ENCODE peak calls at places on chromosomes 5 and 9, in seven cellular contexts. One of them, this sample, is unnamed.
A peak's percentile ranks its signal among the peaks of the same experiment; 100 is the strongest.

GRCh38 chr5:56671571-56671970 is 143.8 kb upstream of the MAP3K1 start:
- DNase-seq in left lung: no peak
- DNase-seq in hepatocyte: no peak
- DNase-seq in IMR-90: no peak
- DNase-seq in PC-3: peak; percentile 31
- DNase-seq in pancreas: no peak
- DNase-seq in neural progenitor cell: no peak
- DNase-seq in this sample: no peak

GRCh38 chr5:65100846-65101678 is 332.3 kb downstream of the CWC27 start:
- DNase-seq in left lung: no peak
- DNase-seq in hepatocyte: peak; percentile 80
- DNase-seq in IMR-90: peak; percentile 86
- DNase-seq in PC-3: peak; percentile 61
- DNase-seq in pancreas: peak; percentile 59
- DNase-seq in neural progenitor cell: peak; percentile 72
- DNase-seq in this sample: peak; percentile 61

GRCh38 chr9:26863074-26863473 is 29.5 kb downstream of the CAAP1 start:
- DNase-seq in left lung: no peak
- DNase-seq in hepatocyte: peak; percentile 22
- DNase-seq in IMR-90: peak; percentile 2
- DNase-seq in PC-3: peak; percentile 14
- DNase-seq in pancreas: no peak
- DNase-seq in neural progenitor cell: peak; percentile 7
- DNase-seq in this sample: no peak

GRCh38 chr5:72314571-72315172 is 5.4 kb downstream of the MRPS27 start:
- DNase-seq in left lung: no peak
- DNase-seq in hepatocyte: peak; percentile 36
- DNase-seq in IMR-90: peak; percentile 82
- DNase-seq in PC-3: peak; percentile 60
- DNase-seq in pancreas: peak; percentile 37
- DNase-seq in neural progenitor cell: no peak
- DNase-seq in this sample: peak; percentile 62

GRCh38 chr5:34923694-34924461 is 5.5 kb upstream of the DNAJC21 start:
- DNase-seq in left lung: no peak
- DNase-seq in hepatocyte: peak; percentile 63
- DNase-seq in IMR-90: peak; percentile 94
- DNase-seq in PC-3: peak; percentile 97
- DNase-seq in pancreas: no peak
- DNase-seq in neural progenitor cell: no peak
- DNase-seq in this sample: no peak

GRCh38 chr5:67672633-67673032 is 476.0 kb upstream of the CD180 start:
- DNase-seq in left lung: no peak
- DNase-seq in hepatocyte: no peak
- DNase-seq in IMR-90: no peak
- DNase-seq in PC-3: no peak
- DNase-seq in pancreas: no peak
- DNase-seq in neural progenitor cell: no peak
- DNase-seq in this sample: no peak

GRCh38 chr5:56839062-56839461 is 23.7 kb downstream of the MAP3K1 start:
- DNase-seq in left lung: no peak
- DNase-seq in hepatocyte: no peak
- DNase-seq in IMR-90: no peak
- DNase-seq in PC-3: no peak
- DNase-seq in pancreas: no peak
- DNase-seq in neural progenitor cell: no peak
- DNase-seq in this sample: no peak

GRCh38 chr9:126623667-126624452 is 10.1 kb downstream of the LMX1B start:
- DNase-seq in left lung: peak; percentile 54
- DNase-seq in hepatocyte: no peak
- DNase-seq in IMR-90: no peak
- DNase-seq in PC-3: no peak
- DNase-seq in pancreas: no peak
- DNase-seq in neural progenitor cell: peak; percentile 74
- DNase-seq in this sample: no peak

GRCh38 chr5:131622633-131623032 is 12.4 kb downstream of the RAPGEF6 start:
- DNase-seq in left lung: no peak
- DNase-seq in hepatocyte: no peak
- DNase-seq in IMR-90: peak; percentile 79
- DNase-seq in PC-3: peak; percentile 49
- DNase-seq in pancreas: no peak
- DNase-seq in neural progenitor cell: no peak
- DNase-seq in this sample: no peak

GRCh38 chr5:64612349-64612961 is 77.8 kb upstream of the SHISAL2B start:
- DNase-seq in left lung: no peak
- DNase-seq in hepatocyte: peak; percentile 75
- DNase-seq in IMR-90: peak; percentile 64
- DNase-seq in PC-3: peak; percentile 82
- DNase-seq in pancreas: no peak
- DNase-seq in neural progenitor cell: peak; percentile 82
- DNase-seq in this sample: peak; percentile 32

GRCh38 chr9:2060425-2060824 is 45.3 kb downstream of the SMARCA2 start:
- DNase-seq in left lung: no peak
- DNase-seq in hepatocyte: no peak
- DNase-seq in IMR-90: peak; percentile 24
- DNase-seq in PC-3: no peak
- DNase-seq in pancreas: no peak
- DNase-seq in neural progenitor cell: no peak
- DNase-seq in this sample: peak; percentile 38

GRCh38 chr9:15271403-15271802 is 35.6 kb downstream of the TTC39B start:
- DNase-seq in left lung: no peak
- DNase-seq in hepatocyte: no peak
- DNase-seq in IMR-90: no peak
- DNase-seq in PC-3: no peak
- DNase-seq in pancreas: no peak
- DNase-seq in neural progenitor cell: no peak
- DNase-seq in this sample: no peak

GRCh38 chr9:125442471-125442870 is 180.8 kb downstream of the GAPVD1 start:
- DNase-seq in left lung: no peak
- DNase-seq in hepatocyte: no peak
- DNase-seq in IMR-90: no peak
- DNase-seq in PC-3: no peak
- DNase-seq in pancreas: no peak
- DNase-seq in neural progenitor cell: no peak
- DNase-seq in this sample: no peak

GRCh38 chr5:60338846-60339245 is 361.1 kb downstream of the DEPDC1B start:
- DNase-seq in left lung: no peak
- DNase-seq in hepatocyte: no peak
- DNase-seq in IMR-90: no peak
- DNase-seq in PC-3: no peak
- DNase-seq in pancreas: no peak
- DNase-seq in neural progenitor cell: no peak
- DNase-seq in this sample: no peak

GRCh38 chr9:5719546-5719945 is 90.6 kb downstream of the RIC1 start:
- DNase-seq in left lung: no peak
- DNase-seq in hepatocyte: no peak
- DNase-seq in IMR-90: peak; percentile 18
- DNase-seq in PC-3: peak; percentile 85
- DNase-seq in pancreas: no peak
- DNase-seq in neural progenitor cell: no peak
- DNase-seq in this sample: no peak

GRCh38 chr9:35691325-35691631 is 1.6 kb upstream of the TPM2 start:
- DNase-seq in left lung: no peak
- DNase-seq in hepatocyte: no peak
- DNase-seq in IMR-90: no peak
- DNase-seq in PC-3: peak; percentile 7
- DNase-seq in pancreas: no peak
- DNase-seq in neural progenitor cell: peak; percentile 45
- DNase-seq in this sample: no peak

GRCh38 chr9:135255033-135255842 is 167.8 kb downstream of the OLFM1 start:
- DNase-seq in left lung: peak; percentile 60
- DNase-seq in hepatocyte: no peak
- DNase-seq in IMR-90: no peak
- DNase-seq in PC-3: no peak
- DNase-seq in pancreas: no peak
- DNase-seq in neural progenitor cell: no peak
- DNase-seq in this sample: peak; percentile 18

GRCh38 chr9:78298046-78298511 is 1.2 kb downstream of the PSAT1 start:
- DNase-seq in left lung: no peak
- DNase-seq in hepatocyte: no peak
- DNase-seq in IMR-90: no peak
- DNase-seq in PC-3: peak; percentile 2
- DNase-seq in pancreas: no peak
- DNase-seq in neural progenitor cell: peak; percentile 63
- DNase-seq in this sample: no peak

DNA sequence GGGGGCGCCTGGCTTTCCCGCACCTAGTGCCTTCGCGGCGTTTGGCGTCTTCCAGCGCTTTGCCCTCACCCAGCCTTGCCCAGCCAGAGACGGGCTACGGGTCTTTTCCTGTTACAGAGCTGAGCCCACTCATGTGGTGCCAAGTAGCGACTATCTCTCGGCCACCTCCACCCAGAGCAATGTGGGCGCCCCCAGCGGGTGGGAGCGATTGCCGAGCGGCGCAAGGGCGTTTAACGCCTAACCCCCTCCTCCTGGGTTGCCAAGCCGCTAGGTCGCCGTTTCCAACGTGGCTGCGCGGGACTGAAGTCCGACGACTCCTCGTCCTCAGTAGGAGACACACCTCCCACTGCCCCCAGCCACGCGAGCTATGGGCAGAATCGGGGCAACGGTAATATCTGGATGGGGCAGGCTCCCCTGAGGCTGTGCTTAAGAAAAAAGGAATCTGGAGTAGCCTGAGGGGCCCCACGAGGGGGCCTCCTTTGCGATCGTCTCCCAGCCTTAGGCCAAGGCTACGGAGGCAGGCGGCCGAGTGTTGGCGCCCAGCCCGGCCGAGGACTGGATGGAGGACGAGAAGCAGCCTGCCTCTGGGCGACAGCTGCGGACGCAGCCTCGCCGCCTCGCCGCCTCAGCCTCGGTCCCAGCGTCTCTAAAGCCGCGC is 5.8 kb downstream of the TLX3 start:
- DNase-seq in left lung: peak; percentile 68
- DNase-seq in hepatocyte: no peak
- DNase-seq in IMR-90: no peak
- DNase-seq in PC-3: no peak
- DNase-seq in pancreas: no peak
- DNase-seq in neural progenitor cell: peak; percentile 46
- DNase-seq in this sample: no peak
- H3K9me3 ChIP-seq in left lung: no peaks in the 10 kb centered on the region
- H3K9me3 ChIP-seq in hepatocyte: no peaks in the 10 kb centered on the region
- H3K9me3 ChIP-seq in IMR-90: peaks cover 9% of the 10 kb centered on the region
- H3K9me3 ChIP-seq in PC-3: no peaks in the 10 kb centered on the region
- H3K9me3 ChIP-seq in pancreas: no peaks in the 10 kb centered on the region
- H3K9me3 ChIP-seq in neural progenitor cell: no peaks in the 10 kb centered on the region
- H3K9me3 ChIP-seq in this sample: no peaks in the 10 kb centered on the region

GRCh38 chr9:75893096-75893495 is 2.6 kb downstream of the PCSK5 start:
- DNase-seq in left lung: no peak
- DNase-seq in hepatocyte: no peak
- DNase-seq in IMR-90: no peak
- DNase-seq in PC-3: no peak
- DNase-seq in pancreas: no peak
- DNase-seq in neural progenitor cell: no peak
- DNase-seq in this sample: no peak
- H3K4me3 ChIP-seq in left lung: peak overlapping the region; percentile 87
- H3K4me3 ChIP-seq in hepatocyte: peak overlapping the region; percentile 90
- H3K4me3 ChIP-seq in IMR-90: no peak overlapping the region
- H3K4me3 ChIP-seq in PC-3: no peak overlapping the region
- H3K4me3 ChIP-seq in pancreas: no peak overlapping the region
- H3K4me3 ChIP-seq in neural progenitor cell: peak overlapping the region; percentile 93
- H3K4me3 ChIP-seq in this sample: peak overlapping the region; percentile 78

DNA sequence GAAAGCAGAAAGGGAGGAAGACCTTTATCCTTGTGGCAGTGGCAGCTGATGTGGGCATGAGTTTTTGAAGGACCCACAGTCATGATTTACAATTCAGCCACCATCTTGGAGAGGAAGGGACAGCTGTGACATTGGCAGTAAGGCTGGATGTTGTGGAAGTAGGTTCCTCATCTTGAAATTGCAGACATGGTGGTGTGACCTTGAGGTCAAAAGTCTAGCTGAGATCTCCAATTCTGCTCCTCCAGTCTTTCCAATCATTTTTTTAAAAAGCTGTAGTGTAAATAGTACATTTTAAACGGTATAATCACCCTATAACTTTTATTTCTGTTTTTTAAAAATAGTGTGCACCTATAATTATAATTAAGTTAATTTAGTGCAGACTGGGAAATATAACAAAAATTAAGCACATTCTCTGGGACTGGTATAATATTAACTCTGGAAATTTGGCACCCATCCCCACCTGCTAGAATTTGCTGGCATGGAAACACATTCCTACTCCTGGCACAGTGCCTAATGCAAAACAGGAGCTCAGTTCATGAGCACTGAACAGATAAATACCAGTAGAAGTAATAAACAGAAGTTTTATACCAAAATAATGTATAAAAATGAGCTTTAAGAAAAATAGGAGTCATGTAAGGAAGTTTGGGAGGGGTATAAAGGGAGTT is 23.8 kb upstream of the NPR3 start:
- DNase-seq in left lung: no peak
- DNase-seq in hepatocyte: no peak
- DNase-seq in IMR-90: peak; percentile 19
- DNase-seq in PC-3: no peak
- DNase-seq in pancreas: peak; percentile 74
- DNase-seq in neural progenitor cell: no peak
- DNase-seq in this sample: peak; percentile 70
- H3K27ac ChIP-seq in left lung: no peak overlapping the region
- H3K27ac ChIP-seq in hepatocyte: no peak overlapping the region
- H3K27ac ChIP-seq in IMR-90: no peak overlapping the region
- H3K27ac ChIP-seq in PC-3: no peak overlapping the region
- H3K27ac ChIP-seq in pancreas: no peak overlapping the region
- H3K27ac ChIP-seq in neural progenitor cell: no peak overlapping the region
- H3K27ac ChIP-seq in this sample: peak overlapping the region; percentile 13

GRCh38 chr9:111350556-111350955 is 20.5 kb upstream of the OR2K2 start:
- DNase-seq in left lung: no peak
- DNase-seq in hepatocyte: no peak
- DNase-seq in IMR-90: peak; percentile 67
- DNase-seq in PC-3: peak; percentile 73
- DNase-seq in pancreas: no peak
- DNase-seq in neural progenitor cell: no peak
- DNase-seq in this sample: no peak

GRCh38 chr9:111349766-111350165 is 19.7 kb upstream of the OR2K2 start:
- DNase-seq in left lung: no peak
- DNase-seq in hepatocyte: peak; percentile 10
- DNase-seq in IMR-90: no peak
- DNase-seq in PC-3: peak; percentile 92
- DNase-seq in pancreas: no peak
- DNase-seq in neural progenitor cell: no peak
- DNase-seq in this sample: no peak

GRCh38 chr9:111348821-111349271 is 18.8 kb upstream of the OR2K2 start:
- DNase-seq in left lung: no peak
- DNase-seq in hepatocyte: peak; percentile 49
- DNase-seq in IMR-90: peak; percentile 35
- DNase-seq in PC-3: peak; percentile 88
- DNase-seq in pancreas: no peak
- DNase-seq in neural progenitor cell: no peak
- DNase-seq in this sample: no peak

GRCh38 chr9:111356567-111357244 is 26.7 kb upstream of the OR2K2 start:
- DNase-seq in left lung: peak; percentile 11
- DNase-seq in hepatocyte: peak; percentile 37
- DNase-seq in IMR-90: peak; percentile 94
- DNase-seq in PC-3: peak; percentile 80
- DNase-seq in pancreas: no peak
- DNase-seq in neural progenitor cell: peak; percentile 14
- DNase-seq in this sample: no peak

DNA sequence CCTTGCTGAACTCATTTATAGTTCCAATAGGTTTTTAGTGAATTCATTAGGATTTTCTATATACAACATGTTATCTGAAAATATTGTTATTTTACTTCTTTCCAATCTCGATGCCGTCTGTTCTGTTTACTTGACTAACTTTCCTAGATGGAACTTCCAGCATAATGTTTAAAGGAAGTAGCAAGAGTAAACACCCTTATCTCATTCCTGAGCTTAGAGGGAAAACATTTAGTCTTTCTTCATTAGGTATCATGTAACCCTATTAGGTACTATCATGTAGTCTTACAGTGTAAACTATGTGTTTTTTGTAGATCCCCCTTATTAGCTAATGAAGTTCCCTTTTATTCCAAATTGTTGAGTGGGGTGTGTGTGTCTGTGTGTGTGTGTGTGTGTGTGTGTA is 22.5 kb upstream of the OR2K2 start:
- DNase-seq in left lung: no peak
- DNase-seq in hepatocyte: no peak
- DNase-seq in IMR-90: peak; percentile 15
- DNase-seq in PC-3: no peak
- DNase-seq in pancreas: no peak
- DNase-seq in neural progenitor cell: no peak
- DNase-seq in this sample: no peak
- H3K9me3 ChIP-seq in left lung: no peaks in the 10 kb centered on the region
- H3K9me3 ChIP-seq in hepatocyte: no peaks in the 10 kb centered on the region
- H3K9me3 ChIP-seq in IMR-90: no peaks in the 10 kb centered on the region
- H3K9me3 ChIP-seq in PC-3: no peaks in the 10 kb centered on the region
- H3K9me3 ChIP-seq in pancreas: no peaks in the 10 kb centered on the region
- H3K9me3 ChIP-seq in neural progenitor cell: no peaks in the 10 kb centered on the region
- H3K9me3 ChIP-seq in this sample: no peaks in the 10 kb centered on the region